ENCODE peak calls at places on chromosomes 3 and 15, in five cellular contexts. One of them, this sample, is unnamed.

GRCh38 chr3:14124223-14124614 is 451 bp downstream of the CHCHD4 start:
- DNase-seq in esophagus squamous epithelium: no peak
- DNase-seq in lower leg skin: no peak
- DNase-seq in GM23338: peak
- DNase-seq in foreskin fibroblast: peak
- DNase-seq in this sample: no peak

GRCh38 chr3:157156844-157157635 is 2.9 kb downstream of the CCNL1 start:
- DNase-seq in lower leg skin: no peak
- DNase-seq in foreskin fibroblast: no peak
- DNase-seq in esophagus squamous epithelium: no peak
- DNase-seq in GM23338: peak
- DNase-seq in this sample: no peak

GRCh38 chr15:70014860-70015490 is 82.7 kb downstream of the TLE3 start:
- DNase-seq in foreskin fibroblast: no peak
- DNase-seq in lower leg skin: no peak
- DNase-seq in GM23338: peak
- DNase-seq in esophagus squamous epithelium: no peak
- DNase-seq in this sample: peak

GRCh38 chr3:74614133-74614967 is at the start of gene CNTN3:
- DNase-seq in GM23338: peak
- DNase-seq in lower leg skin: no peak
- DNase-seq in foreskin fibroblast: no peak
- DNase-seq in esophagus squamous epithelium: no peak
- DNase-seq in this sample: no peak

GRCh38 chr15:69074011-69074842 is 59.7 kb downstream of the NOX5 start:
- DNase-seq in GM23338: peak
- DNase-seq in lower leg skin: peak
- DNase-seq in esophagus squamous epithelium: no peak
- DNase-seq in foreskin fibroblast: peak
- DNase-seq in this sample: no peak

GRCh38 chr15:39140060-39140604 is 440.7 kb upstream of the THBS1 start:
- DNase-seq in esophagus squamous epithelium: no peak
- DNase-seq in lower leg skin: no peak
- DNase-seq in foreskin fibroblast: peak
- DNase-seq in GM23338: peak
- DNase-seq in this sample: no peak

GRCh38 chr3:32095431-32095830 is 11.0 kb upstream of the GPD1L start:
- DNase-seq in esophagus squamous epithelium: no peak
- DNase-seq in foreskin fibroblast: no peak
- DNase-seq in lower leg skin: no peak
- DNase-seq in GM23338: no peak
- DNase-seq in this sample: no peak

GRCh38 chr15:67030036-67030762 is 35.2 kb upstream of the SMAD3 start:
- DNase-seq in lower leg skin: no peak
- DNase-seq in esophagus squamous epithelium: no peak
- DNase-seq in GM23338: peak
- DNase-seq in foreskin fibroblast: no peak
- DNase-seq in this sample: no peak

GRCh38 chr15:37902126-37902525 is 32.3 kb upstream of the TMCO5A start:
- DNase-seq in GM23338: no peak
- DNase-seq in esophagus squamous epithelium: no peak
- DNase-seq in foreskin fibroblast: no peak
- DNase-seq in lower leg skin: no peak
- DNase-seq in this sample: no peak

GRCh38 chr3:74515451-74515850 is 99.0 kb downstream of the CNTN3 start:
- DNase-seq in foreskin fibroblast: no peak
- DNase-seq in GM23338: no peak
- DNase-seq in lower leg skin: no peak
- DNase-seq in esophagus squamous epithelium: no peak
- DNase-seq in this sample: no peak

GRCh38 chr3:11651900-11652299 is 8.2 kb upstream of the VGLL4 start:
- DNase-seq in foreskin fibroblast: no peak
- DNase-seq in esophagus squamous epithelium: no peak
- DNase-seq in lower leg skin: no peak
- DNase-seq in GM23338: peak
- DNase-seq in this sample: peak

GRCh38 chr15:38991126-38991525 is 426.5 kb upstream of the RASGRP1 start:
- DNase-seq in lower leg skin: no peak
- DNase-seq in foreskin fibroblast: peak
- DNase-seq in GM23338: peak
- DNase-seq in esophagus squamous epithelium: no peak
- DNase-seq in this sample: no peak

GRCh38 chr3:43872301-43872700 is 181.6 kb downstream of the ABHD5 start:
- DNase-seq in esophagus squamous epithelium: no peak
- DNase-seq in foreskin fibroblast: peak
- DNase-seq in lower leg skin: no peak
- DNase-seq in GM23338: no peak
- DNase-seq in this sample: no peak

GRCh38 chr3:45547764-45548683 is 46.5 kb upstream of the LIMD1 start:
- DNase-seq in foreskin fibroblast: peak
- DNase-seq in esophagus squamous epithelium: no peak
- DNase-seq in GM23338: no peak
- DNase-seq in lower leg skin: peak
- DNase-seq in this sample: no peak

GRCh38 chr3:124760601-124761000 is 30.3 kb downstream of the UMPS start:
- DNase-seq in lower leg skin: no peak
- DNase-seq in foreskin fibroblast: peak
- DNase-seq in esophagus squamous epithelium: no peak
- DNase-seq in GM23338: peak
- DNase-seq in this sample: no peak

GRCh38 chr15:80780416-80781221 is 1.4 kb downstream of the CEMIP start:
- DNase-seq in lower leg skin: no peak
- DNase-seq in foreskin fibroblast: no peak
- DNase-seq in esophagus squamous epithelium: no peak
- DNase-seq in GM23338: peak
- DNase-seq in this sample: no peak

GRCh38 chr3:14769531-14770325 is 49.0 kb upstream of the FGD5 start:
- DNase-seq in foreskin fibroblast: no peak
- DNase-seq in lower leg skin: no peak
- DNase-seq in GM23338: no peak
- DNase-seq in esophagus squamous epithelium: no peak
- DNase-seq in this sample: no peak

GRCh38 chr3:37558580-37558979 is 303.1 kb upstream of the CTDSPL start:
- DNase-seq in lower leg skin: no peak
- DNase-seq in foreskin fibroblast: no peak
- DNase-seq in GM23338: no peak
- DNase-seq in esophagus squamous epithelium: no peak
- DNase-seq in this sample: no peak

GRCh38 chr3:43497905-43498365 is 123.9 kb downstream of the ANO10 start:
- DNase-seq in GM23338: no peak
- DNase-seq in esophagus squamous epithelium: no peak
- DNase-seq in foreskin fibroblast: no peak
- DNase-seq in lower leg skin: no peak
- DNase-seq in this sample: no peak

GRCh38 chr15:68154923-68155559 is 50.1 kb downstream of the CALML4 start:
- DNase-seq in foreskin fibroblast: peak
- DNase-seq in esophagus squamous epithelium: no peak
- DNase-seq in lower leg skin: no peak
- DNase-seq in GM23338: peak
- DNase-seq in this sample: no peak

GRCh38 chr15:40255033-40255432 is 16.2 kb downstream of the PAK6 start:
- DNase-seq in esophagus squamous epithelium: no peak
- DNase-seq in GM23338: no peak
- DNase-seq in foreskin fibroblast: no peak
- DNase-seq in lower leg skin: no peak
- DNase-seq in this sample: no peak

GRCh38 chr15:83066034-83066760 is 855 bp downstream of the BTBD1 start:
- DNase-seq in lower leg skin: no peak
- DNase-seq in GM23338: no peak
- DNase-seq in esophagus squamous epithelium: no peak
- DNase-seq in foreskin fibroblast: no peak
- DNase-seq in this sample: no peak

GRCh38 chr3:129527262-129527661 is 1.2 kb upstream of the RHO start:
- DNase-seq in lower leg skin: no peak
- DNase-seq in foreskin fibroblast: no peak
- DNase-seq in esophagus squamous epithelium: no peak
- DNase-seq in GM23338: no peak
- DNase-seq in this sample: no peak

GRCh38 chr3:60010778-60011177 is 961.0 kb upstream of the CFAP20DC start:
- DNase-seq in foreskin fibroblast: no peak
- DNase-seq in lower leg skin: no peak
- DNase-seq in esophagus squamous epithelium: no peak
- DNase-seq in GM23338: no peak
- DNase-seq in this sample: peak

DNA sequence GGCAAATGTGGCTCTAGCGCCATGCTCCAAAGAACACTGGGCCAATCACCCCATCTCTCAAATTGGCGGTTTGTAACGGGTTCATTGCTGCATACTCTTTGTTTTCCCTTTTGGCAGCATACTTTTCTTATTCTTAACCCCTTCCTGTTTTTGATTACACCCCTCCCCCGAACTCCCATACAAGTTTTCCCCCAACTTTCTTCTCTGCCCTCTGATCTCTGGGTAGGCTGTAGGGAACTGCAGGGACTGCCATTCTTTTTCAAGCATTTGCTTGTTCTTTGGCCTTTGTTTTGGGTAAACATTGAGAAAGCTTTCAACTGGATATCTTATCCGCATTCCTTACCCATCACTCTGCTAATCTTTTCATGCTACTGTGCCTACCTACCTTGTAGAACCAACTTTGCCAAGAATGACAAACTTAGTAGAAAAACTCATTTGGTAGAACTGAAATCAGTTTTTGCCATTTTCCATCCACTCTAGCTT is 1.6 kb downstream of the PPM1L start:
- DNase-seq in foreskin fibroblast: no peak
- DNase-seq in esophagus squamous epithelium: no peak
- DNase-seq in lower leg skin: no peak
- DNase-seq in GM23338: peak
- DNase-seq in this sample: no peak
- H3K4me3 ChIP-seq in foreskin fibroblast: no peak
- H3K4me3 ChIP-seq in esophagus squamous epithelium: peak
- H3K4me3 ChIP-seq in lower leg skin: peak
- H3K4me3 ChIP-seq in GM23338: peak
- H3K4me3 ChIP-seq in this sample: no peak

DNA sequence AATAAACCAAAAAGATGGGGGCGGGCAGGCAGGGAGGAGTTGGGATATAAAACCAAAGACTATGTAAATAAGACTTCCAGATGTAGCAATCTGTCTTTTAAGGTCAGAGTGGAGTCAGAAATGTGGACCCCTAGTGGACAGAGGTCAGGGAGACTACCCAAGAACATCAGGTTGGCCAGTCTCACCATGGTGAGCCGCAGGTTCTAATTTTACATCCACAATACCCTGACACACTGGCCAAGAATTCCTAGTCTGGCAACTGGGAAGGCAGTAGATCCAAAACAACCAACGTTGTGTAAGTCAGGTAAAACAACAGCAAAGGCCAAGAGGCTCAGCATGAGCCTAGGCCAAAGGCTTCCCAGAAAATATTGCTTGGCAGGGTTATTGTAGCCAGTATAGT is 203.4 kb downstream of the FOXP1 start:
- DNase-seq in lower leg skin: no peak
- DNase-seq in GM23338: peak
- DNase-seq in foreskin fibroblast: no peak
- DNase-seq in esophagus squamous epithelium: no peak
- DNase-seq in this sample: no peak
- TF ChIP-seq CTCF in lower leg skin: no peak
- TF ChIP-seq CTCF in GM23338: peak
- TF ChIP-seq CTCF in foreskin fibroblast: no peak
- TF ChIP-seq CTCF in esophagus squamous epithelium: no peak
- TF ChIP-seq CTCF in this sample: peak

GRCh38 chr3:30680789-30681188 is 74.4 kb downstream of the TGFBR2 start:
- DNase-seq in GM23338: no peak
- DNase-seq in foreskin fibroblast: peak
- DNase-seq in lower leg skin: no peak
- DNase-seq in esophagus squamous epithelium: no peak
- DNase-seq in this sample: no peak

GRCh38 chr3:30682434-30683155 is 76.2 kb downstream of the TGFBR2 start:
- DNase-seq in foreskin fibroblast: no peak
- DNase-seq in lower leg skin: no peak
- DNase-seq in GM23338: no peak
- DNase-seq in esophagus squamous epithelium: no peak
- DNase-seq in this sample: no peak

GRCh38 chr3:30679045-30679444 is 72.6 kb downstream of the TGFBR2 start:
- DNase-seq in foreskin fibroblast: no peak
- DNase-seq in lower leg skin: no peak
- DNase-seq in GM23338: no peak
- DNase-seq in esophagus squamous epithelium: no peak
- DNase-seq in this sample: no peak

GRCh38 chr3:30683769-30684168 is 77.4 kb downstream of the TGFBR2 start:
- DNase-seq in foreskin fibroblast: no peak
- DNase-seq in GM23338: no peak
- DNase-seq in esophagus squamous epithelium: no peak
- DNase-seq in lower leg skin: no peak
- DNase-seq in this sample: no peak

DNA sequence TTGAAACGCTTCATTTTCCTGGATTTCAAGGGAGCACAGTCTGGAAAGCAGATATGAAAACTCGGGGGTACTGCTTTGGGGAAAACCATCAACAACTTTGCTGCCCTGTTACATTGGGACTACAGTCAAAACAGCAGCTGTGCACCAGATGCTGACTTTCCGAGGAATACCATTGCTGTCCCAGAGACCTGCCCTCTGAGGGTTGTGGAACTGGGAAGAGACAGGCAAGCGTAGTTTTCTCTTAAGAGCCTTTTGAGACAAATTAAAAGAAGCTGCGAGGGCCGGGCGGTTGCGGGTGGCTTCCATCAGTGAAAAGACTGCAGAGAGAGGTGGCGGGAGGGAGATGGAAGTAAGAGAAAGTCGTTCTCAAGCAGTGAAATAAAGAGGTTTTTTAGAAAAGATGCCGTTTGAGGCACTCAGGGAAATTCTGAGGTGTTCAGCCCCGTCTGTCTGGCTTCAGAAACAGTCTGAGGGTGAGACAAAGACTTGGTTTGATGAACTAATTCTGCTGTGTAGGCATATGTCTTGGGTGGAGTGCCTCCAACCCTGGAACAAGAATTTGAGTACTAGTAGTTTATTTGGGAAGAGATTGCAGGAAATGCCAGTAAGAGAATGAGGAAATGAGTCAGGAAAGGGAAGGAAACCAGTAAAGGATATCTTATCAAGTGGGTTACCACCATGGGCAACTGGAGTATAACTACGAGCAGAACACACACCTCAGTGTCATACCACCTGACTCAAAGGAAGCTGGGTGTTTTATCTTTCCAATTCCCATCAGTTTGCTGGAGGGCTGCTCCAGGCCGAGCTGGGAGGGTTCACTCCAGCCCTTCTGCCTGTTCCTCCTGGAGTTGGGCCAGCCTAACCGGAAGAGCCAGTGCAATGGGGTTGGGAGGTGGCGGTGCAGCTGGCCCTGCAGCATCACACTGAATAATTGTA is 75.1 kb downstream of the TGFBR2 start:
- DNase-seq in GM23338: no peak
- DNase-seq in esophagus squamous epithelium: no peak
- DNase-seq in lower leg skin: no peak
- DNase-seq in foreskin fibroblast: peak
- DNase-seq in this sample: no peak
- H3K4me3 ChIP-seq in GM23338: no peak
- H3K4me3 ChIP-seq in esophagus squamous epithelium: no peak
- H3K4me3 ChIP-seq in lower leg skin: no peak
- H3K4me3 ChIP-seq in foreskin fibroblast: peak
- H3K4me3 ChIP-seq in this sample: no peak

DNA sequence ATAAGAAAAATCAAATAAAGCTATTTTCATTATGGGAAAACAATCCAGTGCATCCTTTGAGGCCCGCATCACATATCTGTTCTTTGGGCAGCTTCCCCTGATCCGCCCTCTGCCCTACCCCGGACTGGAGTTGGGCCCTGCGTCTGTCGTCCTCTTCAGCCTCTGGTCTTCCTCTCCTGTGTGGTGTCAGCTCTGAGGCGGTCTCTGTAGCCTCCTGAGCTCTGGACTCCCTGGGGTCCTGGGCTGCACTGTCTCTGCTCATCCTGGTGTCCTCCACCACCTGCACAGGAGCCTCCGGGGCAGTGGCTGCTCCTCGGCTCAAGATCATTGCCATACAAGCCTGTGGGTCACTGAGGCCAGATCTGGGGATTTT is 7.4 kb upstream of the SNX22 start:
- DNase-seq in esophagus squamous epithelium: no peak
- DNase-seq in foreskin fibroblast: no peak
- DNase-seq in lower leg skin: no peak
- DNase-seq in GM23338: no peak
- DNase-seq in this sample: no peak
- TF ChIP-seq CTCF in esophagus squamous epithelium: no peak
- TF ChIP-seq CTCF in foreskin fibroblast: no peak
- TF ChIP-seq CTCF in lower leg skin: no peak
- TF ChIP-seq CTCF in GM23338: no peak
- TF ChIP-seq CTCF in this sample: no peak

This sample was measured in GM06990.